ENCODE peak calls at places on chromosome 10, in seven cellular contexts. One of them, this sample, is unnamed.

GRCh38 chr10:114021135-114021534 is 22.5 kb upstream of the ADRB1 start:
- DNase-seq in HCT116: no peak
- DNase-seq in stimulated activated CD8-positive, alpha-beta memory T cell treated with anti-CD3 and anti-CD28 coated beads, Interleukin-7, amount 100 ng/mL, for 48 hours: no peak
- DNase-seq in Panc1: no peak
- DNase-seq in pancreas: no peak
- DNase-seq in activated CD4-positive, alpha-beta T cell treated with anti-CD3 and anti-CD28 coated beads for 24 hours: no peak
- DNase-seq in OCI-LY7: no peak
- DNase-seq in this sample: no peak

GRCh38 chr10:130491698-130492050 is 355.5 kb downstream of the GLRX3 start:
- DNase-seq in stimulated activated CD8-positive, alpha-beta memory T cell treated with anti-CD3 and anti-CD28 coated beads, Interleukin-7, amount 100 ng/mL, for 48 hours: no peak
- DNase-seq in activated CD4-positive, alpha-beta T cell treated with anti-CD3 and anti-CD28 coated beads for 24 hours: no peak
- DNase-seq in OCI-LY7: no peak
- DNase-seq in Panc1: no peak
- DNase-seq in HCT116: no peak
- DNase-seq in pancreas: no peak
- DNase-seq in this sample: no peak

GRCh38 chr10:110916554-110917346 is 2.2 kb downstream of the BBIP1 start:
- DNase-seq in HCT116: no peak
- DNase-seq in activated CD4-positive, alpha-beta T cell treated with anti-CD3 and anti-CD28 coated beads for 24 hours: no peak
- DNase-seq in pancreas: no peak
- DNase-seq in stimulated activated CD8-positive, alpha-beta memory T cell treated with anti-CD3 and anti-CD28 coated beads, Interleukin-7, amount 100 ng/mL, for 48 hours: no peak
- DNase-seq in Panc1: no peak
- DNase-seq in OCI-LY7: no peak
- DNase-seq in this sample: peak

GRCh38 chr10:86663046-86663345 is 5.3 kb upstream of the LDB3 start:
- DNase-seq in pancreas: no peak
- DNase-seq in HCT116: no peak
- DNase-seq in activated CD4-positive, alpha-beta T cell treated with anti-CD3 and anti-CD28 coated beads for 24 hours: no peak
- DNase-seq in Panc1: no peak
- DNase-seq in stimulated activated CD8-positive, alpha-beta memory T cell treated with anti-CD3 and anti-CD28 coated beads, Interleukin-7, amount 100 ng/mL, for 48 hours: no peak
- DNase-seq in OCI-LY7: no peak
- DNase-seq in this sample: no peak

GRCh38 chr10:13528875-13529713 is at the start of gene BEND7:
- DNase-seq in activated CD4-positive, alpha-beta T cell treated with anti-CD3 and anti-CD28 coated beads for 24 hours: peak
- DNase-seq in Panc1: no peak
- DNase-seq in OCI-LY7: no peak
- DNase-seq in HCT116: no peak
- DNase-seq in stimulated activated CD8-positive, alpha-beta memory T cell treated with anti-CD3 and anti-CD28 coated beads, Interleukin-7, amount 100 ng/mL, for 48 hours: no peak
- DNase-seq in pancreas: peak
- DNase-seq in this sample: peak

GRCh38 chr10:89535185-89536012 is at the start of gene SLC16A12:
- DNase-seq in activated CD4-positive, alpha-beta T cell treated with anti-CD3 and anti-CD28 coated beads for 24 hours: no peak
- DNase-seq in Panc1: no peak
- DNase-seq in stimulated activated CD8-positive, alpha-beta memory T cell treated with anti-CD3 and anti-CD28 coated beads, Interleukin-7, amount 100 ng/mL, for 48 hours: no peak
- DNase-seq in HCT116: no peak
- DNase-seq in OCI-LY7: no peak
- DNase-seq in pancreas: peak
- DNase-seq in this sample: no peak

GRCh38 chr10:70119623-70120022 is 13.0 kb downstream of the AIFM2 start:
- DNase-seq in HCT116: no peak
- DNase-seq in stimulated activated CD8-positive, alpha-beta memory T cell treated with anti-CD3 and anti-CD28 coated beads, Interleukin-7, amount 100 ng/mL, for 48 hours: no peak
- DNase-seq in pancreas: no peak
- DNase-seq in activated CD4-positive, alpha-beta T cell treated with anti-CD3 and anti-CD28 coated beads for 24 hours: no peak
- DNase-seq in Panc1: no peak
- DNase-seq in OCI-LY7: no peak
- DNase-seq in this sample: no peak

GRCh38 chr10:80504897-80505465 is 32.7 kb upstream of the SH2D4B start:
- DNase-seq in pancreas: no peak
- DNase-seq in HCT116: no peak
- DNase-seq in OCI-LY7: no peak
- DNase-seq in stimulated activated CD8-positive, alpha-beta memory T cell treated with anti-CD3 and anti-CD28 coated beads, Interleukin-7, amount 100 ng/mL, for 48 hours: no peak
- DNase-seq in Panc1: no peak
- DNase-seq in activated CD4-positive, alpha-beta T cell treated with anti-CD3 and anti-CD28 coated beads for 24 hours: no peak
- DNase-seq in this sample: no peak

GRCh38 chr10:132306951-132307751 is 599 bp downstream of the STK32C start:
- DNase-seq in HCT116: no peak
- DNase-seq in OCI-LY7: no peak
- DNase-seq in activated CD4-positive, alpha-beta T cell treated with anti-CD3 and anti-CD28 coated beads for 24 hours: no peak
- DNase-seq in pancreas: peak
- DNase-seq in Panc1: no peak
- DNase-seq in stimulated activated CD8-positive, alpha-beta memory T cell treated with anti-CD3 and anti-CD28 coated beads, Interleukin-7, amount 100 ng/mL, for 48 hours: no peak
- DNase-seq in this sample: peak

GRCh38 chr10:47020491-47020890 is 109.3 kb downstream of the PTPN20 start:
- DNase-seq in activated CD4-positive, alpha-beta T cell treated with anti-CD3 and anti-CD28 coated beads for 24 hours: no peak
- DNase-seq in OCI-LY7: no peak
- DNase-seq in stimulated activated CD8-positive, alpha-beta memory T cell treated with anti-CD3 and anti-CD28 coated beads, Interleukin-7, amount 100 ng/mL, for 48 hours: no peak
- DNase-seq in Panc1: no peak
- DNase-seq in HCT116: no peak
- DNase-seq in pancreas: no peak
- DNase-seq in this sample: no peak

GRCh38 chr10:60728056-60728455 is 50.2 kb upstream of the CDK1 start:
- DNase-seq in activated CD4-positive, alpha-beta T cell treated with anti-CD3 and anti-CD28 coated beads for 24 hours: no peak
- DNase-seq in OCI-LY7: no peak
- DNase-seq in stimulated activated CD8-positive, alpha-beta memory T cell treated with anti-CD3 and anti-CD28 coated beads, Interleukin-7, amount 100 ng/mL, for 48 hours: no peak
- DNase-seq in HCT116: no peak
- DNase-seq in pancreas: no peak
- DNase-seq in Panc1: no peak
- DNase-seq in this sample: no peak

GRCh38 chr10:31584098-31584631 is 265.1 kb downstream of the ZEB1 start:
- DNase-seq in Panc1: no peak
- DNase-seq in OCI-LY7: no peak
- DNase-seq in pancreas: no peak
- DNase-seq in stimulated activated CD8-positive, alpha-beta memory T cell treated with anti-CD3 and anti-CD28 coated beads, Interleukin-7, amount 100 ng/mL, for 48 hours: no peak
- DNase-seq in HCT116: no peak
- DNase-seq in activated CD4-positive, alpha-beta T cell treated with anti-CD3 and anti-CD28 coated beads for 24 hours: no peak
- DNase-seq in this sample: no peak

This sample was measured in A549.